ENCODE peak calls at places on chromosomes 12 and 14, in four cellular contexts. One of them, this sample, is unnamed. For H3K27me3, the result is how much of the 10 kb centered on the place peaks cover.

GRCh38 chr12:52860102-52860838 is 11.5 kb upstream of the KRT78 start:
- DNase-seq in HepG2: no peak
- DNase-seq in HCT116: no peak
- DNase-seq in K562: no peak
- DNase-seq in this sample: no peak

GRCh38 chr12:29270001-29270400 is 111.0 kb downstream of the ERGIC2 start:
- DNase-seq in HCT116: no peak
- DNase-seq in HepG2: no peak
- DNase-seq in K562: no peak
- DNase-seq in this sample: no peak

GRCh38 chr12:122182887-122183587 is at the start of gene LRRC43:
- DNase-seq in K562: no peak
- DNase-seq in HCT116: no peak
- DNase-seq in HepG2: no peak
- DNase-seq in this sample: no peak

GRCh38 chr12:110029290-110029689 is 19.0 kb downstream of the C12orf76 start:
- DNase-seq in HCT116: no peak
- DNase-seq in HepG2: no peak
- DNase-seq in K562: no peak
- DNase-seq in this sample: no peak

GRCh38 chr14:63707216-63707615 is 20.6 kb downstream of the SGPP1 start:
- DNase-seq in HCT116: no peak
- DNase-seq in K562: no peak
- DNase-seq in HepG2: no peak
- DNase-seq in this sample: no peak

GRCh38 chr14:53716521-53716920 is 240.1 kb downstream of the BMP4 start:
- DNase-seq in HepG2: no peak
- DNase-seq in HCT116: no peak
- DNase-seq in K562: no peak
- DNase-seq in this sample: no peak

GRCh38 chr14:57976701-57977100 is 110.8 kb upstream of the SLC35F4 start:
- DNase-seq in HCT116: no peak
- DNase-seq in K562: no peak
- DNase-seq in HepG2: no peak
- DNase-seq in this sample: no peak

GRCh38 chr14:105748204-105748578 is 221.8 kb downstream of the TMEM121 start:
- DNase-seq in K562: no peak
- DNase-seq in HepG2: no peak
- DNase-seq in HCT116: no peak
- DNase-seq in this sample: no peak

GRCh38 chr12:91100901-91101300 is 10.4 kb downstream of the LUM start:
- DNase-seq in K562: no peak
- DNase-seq in HCT116: no peak
- DNase-seq in HepG2: no peak
- DNase-seq in this sample: no peak

GRCh38 chr12:26287666-26288408 is 92.5 kb downstream of the SSPN start:
- DNase-seq in HCT116: no peak
- DNase-seq in K562: no peak
- DNase-seq in HepG2: no peak
- DNase-seq in this sample: no peak

GRCh38 chr12:82648510-82648909 is 38.2 kb upstream of the TMTC2 start:
- DNase-seq in HCT116: no peak
- DNase-seq in K562: no peak
- DNase-seq in HepG2: no peak
- DNase-seq in this sample: no peak

GRCh38 chr14:102248121-102248520 is 56.8 kb downstream of the MOK start:
- DNase-seq in HepG2: no peak
- DNase-seq in K562: peak
- DNase-seq in HCT116: no peak
- DNase-seq in this sample: no peak

GRCh38 chr14:75025082-75025481 is 22.4 kb downstream of the EIF2B2 start:
- DNase-seq in K562: peak
- DNase-seq in HepG2: no peak
- DNase-seq in HCT116: no peak
- DNase-seq in this sample: no peak

GRCh38 chr12:57626111-57626928 is 6.7 kb downstream of the B4GALNT1 start:
- DNase-seq in HepG2: no peak
- DNase-seq in K562: no peak
- DNase-seq in HCT116: no peak
- DNase-seq in this sample: no peak
- H3K27me3 ChIP-seq in HepG2: under half
- H3K27me3 ChIP-seq in K562: under half
- H3K27me3 ChIP-seq in HCT116: under half
- H3K27me3 ChIP-seq in this sample: under half

GRCh38 chr14:92884410-92884809 is 38.5 kb upstream of the CHGA start:
- DNase-seq in HepG2: no peak
- DNase-seq in K562: no peak
- DNase-seq in HCT116: no peak
- DNase-seq in this sample: no peak

GRCh38 chr14:92877757-92878431 is 45.1 kb upstream of the CHGA start:
- DNase-seq in HepG2: peak
- DNase-seq in HCT116: no peak
- DNase-seq in K562: no peak
- DNase-seq in this sample: no peak

GRCh38 chr14:92880351-92880750 is 42.6 kb upstream of the CHGA start:
- DNase-seq in K562: no peak
- DNase-seq in HCT116: no peak
- DNase-seq in HepG2: no peak
- DNase-seq in this sample: no peak

GRCh38 chr14:92883066-92883465 is 39.9 kb upstream of the CHGA start:
- DNase-seq in HCT116: no peak
- DNase-seq in HepG2: no peak
- DNase-seq in K562: no peak
- DNase-seq in this sample: no peak

GRCh38 chr14:92880851-92881250 is 42.1 kb upstream of the CHGA start:
- DNase-seq in HepG2: peak
- DNase-seq in HCT116: peak
- DNase-seq in K562: peak
- DNase-seq in this sample: no peak
- TF ChIP-seq TCF7L2 in HepG2: no peak
- TF ChIP-seq TCF7L2 in HCT116: no peak
- TF ChIP-seq TCF7L2 in K562: no peak
- TF ChIP-seq TCF7L2 in this sample: no peak

DNA sequence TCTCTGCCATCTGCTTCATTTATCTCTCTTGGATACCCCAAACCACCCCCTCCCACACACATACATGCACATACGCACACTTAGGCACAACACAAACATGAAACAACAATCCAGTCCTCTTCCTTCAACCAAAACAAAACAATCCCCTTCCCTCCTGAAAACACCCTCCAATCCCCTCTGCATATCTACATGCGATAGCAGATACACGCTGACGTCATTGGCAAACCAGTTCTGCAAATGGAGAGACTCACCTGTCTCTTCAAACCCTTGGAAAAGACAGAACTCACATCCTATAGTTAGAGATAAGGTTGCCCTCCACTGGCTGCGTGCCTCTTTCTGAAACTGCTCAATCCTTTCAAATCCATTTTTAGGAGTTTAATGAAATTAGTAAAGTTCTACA is 37.2 kb upstream of the RMST start:
- DNase-seq in HepG2: no peak
- DNase-seq in K562: no peak
- DNase-seq in HCT116: no peak
- DNase-seq in this sample: no peak
- H3K27ac ChIP-seq in HepG2: no peak
- H3K27ac ChIP-seq in K562: no peak
- H3K27ac ChIP-seq in HCT116: no peak
- H3K27ac ChIP-seq in this sample: no peak

DNA sequence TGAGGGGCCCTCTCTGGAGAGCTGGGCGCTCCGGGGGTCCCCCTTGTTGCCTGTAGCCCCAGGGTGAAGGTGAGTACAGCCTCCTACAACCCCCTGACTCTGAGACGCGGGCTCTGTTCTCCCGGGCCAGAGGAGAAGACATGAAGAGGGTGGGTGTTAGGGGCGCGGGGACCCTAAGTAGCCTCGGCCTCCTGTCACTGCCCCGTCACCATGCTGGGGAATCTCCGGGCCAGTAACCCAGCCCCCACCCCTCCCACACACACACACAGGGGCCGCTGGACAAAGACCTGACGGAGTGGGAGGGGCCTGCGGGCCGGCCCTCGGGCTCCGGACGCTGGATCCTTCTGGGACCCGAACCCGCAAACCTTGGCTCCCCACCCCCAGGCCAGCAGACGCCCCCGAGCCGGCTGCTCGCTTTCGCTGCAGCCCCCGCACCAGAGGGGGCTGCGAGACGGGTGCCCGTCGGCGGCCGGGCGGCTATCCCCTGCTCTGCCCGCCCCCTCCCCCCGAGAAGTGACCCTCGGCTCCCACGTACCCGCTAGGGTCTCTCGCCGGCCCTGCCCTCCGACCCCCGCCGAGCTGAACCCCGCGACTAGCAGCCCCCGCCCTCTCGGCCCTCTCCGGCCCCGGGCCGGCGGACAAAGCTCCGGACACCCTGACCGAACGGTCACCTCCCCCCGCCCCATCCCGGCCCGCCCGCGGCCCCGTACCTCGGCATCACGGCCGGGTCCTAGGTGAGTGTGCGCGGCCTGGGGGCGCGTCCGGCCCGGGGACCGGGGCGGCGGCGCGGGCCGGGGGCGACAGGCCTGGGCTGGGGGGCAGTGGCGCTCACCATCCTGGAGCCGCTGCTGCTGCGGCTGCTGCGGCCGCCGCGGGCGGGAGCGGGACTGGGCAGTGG is at the start of gene FIGNL2:
- DNase-seq in HCT116: no peak
- DNase-seq in K562: peak
- DNase-seq in HepG2: no peak
- DNase-seq in this sample: no peak
- H3K27me3 ChIP-seq in HCT116: under half
- H3K27me3 ChIP-seq in K562: under half
- H3K27me3 ChIP-seq in HepG2: under half
- H3K27me3 ChIP-seq in this sample: under half

GRCh38 chr12:131312793-131313545 is 359.3 kb downstream of the ADGRD1 start:
- DNase-seq in HepG2: no peak
- DNase-seq in HCT116: no peak
- DNase-seq in K562: no peak
- DNase-seq in this sample: no peak
- TF ChIP-seq TCF7L2 in HepG2: no peak
- TF ChIP-seq TCF7L2 in HCT116: no peak
- TF ChIP-seq TCF7L2 in K562: no peak
- TF ChIP-seq TCF7L2 in this sample: no peak

DNA sequence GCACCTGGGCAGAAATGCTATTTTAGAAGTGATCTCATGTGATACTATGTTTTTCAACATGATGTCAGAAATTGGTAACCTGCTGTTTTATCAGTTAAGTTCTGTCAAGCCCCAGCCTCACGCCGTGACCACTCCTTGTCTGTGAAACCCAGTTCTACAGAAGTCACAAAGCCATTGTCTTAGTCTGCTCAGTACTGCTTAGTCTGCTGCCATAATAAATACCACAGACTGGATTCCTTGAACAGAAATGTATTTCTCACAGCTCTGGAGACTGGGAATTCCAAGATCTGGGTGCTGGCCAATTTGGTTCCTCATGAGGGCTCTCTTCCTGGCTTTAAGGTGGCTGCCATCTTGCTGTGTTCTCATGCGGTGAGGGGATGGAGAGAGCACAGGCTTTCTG is 176.9 kb downstream of the PRKCH start:
- DNase-seq in HCT116: no peak
- DNase-seq in HepG2: no peak
- DNase-seq in K562: no peak
- DNase-seq in this sample: no peak
- H3K27ac ChIP-seq in HCT116: no peak
- H3K27ac ChIP-seq in HepG2: no peak
- H3K27ac ChIP-seq in K562: no peak
- H3K27ac ChIP-seq in this sample: no peak

DNA sequence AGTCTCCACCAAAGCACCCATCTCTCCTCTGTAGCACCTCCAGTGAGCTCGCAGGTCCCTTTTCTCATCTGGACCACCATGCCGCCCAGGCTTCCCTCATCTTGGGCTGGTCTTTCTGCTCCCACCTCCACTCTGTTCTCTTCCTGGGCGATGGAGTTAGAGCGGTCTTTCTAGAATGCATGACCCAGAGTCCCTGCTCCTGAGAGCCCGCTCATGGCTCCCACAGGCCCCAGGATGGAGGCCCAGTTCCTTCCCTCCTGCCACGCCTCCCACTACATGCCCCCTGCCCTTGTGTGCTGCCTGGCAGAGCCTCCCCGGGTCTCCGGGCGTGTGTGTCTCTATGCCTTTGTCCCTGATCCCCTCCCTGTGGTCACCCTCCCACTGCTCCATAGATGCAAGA is 100.7 kb upstream of the RTL1 start:
- DNase-seq in K562: no peak
- DNase-seq in HCT116: no peak
- DNase-seq in HepG2: no peak
- DNase-seq in this sample: no peak
- H3K27me3 ChIP-seq in K562: under half
- H3K27me3 ChIP-seq in HCT116: under half
- H3K27me3 ChIP-seq in HepG2: under half
- H3K27me3 ChIP-seq in this sample: under half

DNA sequence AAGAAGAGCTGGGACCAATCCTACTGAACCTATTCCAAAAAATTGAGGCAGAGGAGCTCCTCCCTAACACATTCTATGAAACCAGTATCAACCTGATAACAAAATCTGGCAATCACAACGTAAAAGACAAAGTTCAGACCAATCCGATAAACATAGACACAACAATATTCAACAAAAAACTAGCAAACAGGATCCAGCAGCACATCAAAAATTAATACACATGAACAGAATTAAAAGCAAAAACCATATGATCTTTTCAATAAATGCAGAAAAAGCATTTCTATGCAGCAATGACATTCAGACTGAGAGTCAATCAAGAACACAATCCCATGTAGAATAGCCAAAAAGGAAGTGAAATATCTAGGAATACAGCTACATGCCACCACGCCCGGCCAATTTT is 7.0 kb upstream of the CLEC14A start:
- DNase-seq in HepG2: no peak
- DNase-seq in HCT116: no peak
- DNase-seq in K562: no peak
- DNase-seq in this sample: no peak
- TF ChIP-seq TCF7L2 in HepG2: no peak
- TF ChIP-seq TCF7L2 in HCT116: no peak
- TF ChIP-seq TCF7L2 in K562: no peak
- TF ChIP-seq TCF7L2 in this sample: no peak

GRCh38 chr12:9065607-9065856 is 50.2 kb downstream of the A2M start:
- DNase-seq in HCT116: no peak
- DNase-seq in K562: no peak
- DNase-seq in HepG2: peak
- DNase-seq in this sample: no peak
- H3K27ac ChIP-seq in HCT116: peak
- H3K27ac ChIP-seq in K562: no peak
- H3K27ac ChIP-seq in HepG2: peak
- H3K27ac ChIP-seq in this sample: no peak

DNA sequence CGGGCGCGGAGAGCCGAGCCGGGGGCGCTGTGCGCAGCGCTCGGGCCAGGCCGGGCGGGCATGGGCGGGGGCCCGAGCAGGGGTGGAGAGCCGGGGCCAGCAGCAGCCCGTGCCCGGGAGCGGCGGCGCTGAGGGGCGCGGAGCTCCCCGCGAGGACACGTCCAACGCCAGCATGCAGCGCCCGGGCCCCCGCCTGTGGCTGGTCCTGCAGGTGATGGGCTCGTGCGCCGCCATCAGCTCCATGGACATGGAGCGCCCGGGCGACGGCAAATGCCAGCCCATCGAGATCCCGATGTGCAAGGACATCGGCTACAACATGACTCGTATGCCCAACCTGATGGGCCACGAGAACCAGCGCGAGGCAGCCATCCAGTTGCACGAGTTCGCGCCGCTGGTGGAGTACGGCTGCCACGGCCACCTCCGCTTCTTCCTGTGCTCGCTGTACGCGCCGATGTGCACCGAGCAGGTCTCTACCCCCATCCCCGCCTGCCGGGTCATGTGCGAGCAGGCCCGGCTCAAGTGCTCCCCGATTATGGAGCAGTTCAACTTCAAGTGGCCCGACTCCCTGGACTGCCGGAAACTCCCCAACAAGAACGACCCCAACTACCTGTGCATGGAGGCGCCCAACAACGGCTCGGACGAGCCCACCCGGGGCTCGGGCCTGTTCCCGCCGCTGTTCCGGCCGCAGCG is 652 bp downstream of the FZD10 start:
- DNase-seq in HCT116: no peak
- DNase-seq in K562: no peak
- DNase-seq in HepG2: no peak
- DNase-seq in this sample: no peak
- H3K27me3 ChIP-seq in HCT116: under half
- H3K27me3 ChIP-seq in K562: under half
- H3K27me3 ChIP-seq in HepG2: under half
- H3K27me3 ChIP-seq in this sample: under half